ENCODE peak calls at places on chromosomes 1 and 21, in eight cellular contexts. R is IMR-90, V is mammary epithelial cell, D is GM23248, P is MM.1S, G is OCI-LY7, T is DND-41, O is fibroblast of lung. J is an unnamed sample.

GRCh38 chr1:201711811-201712210 is 117.1 kb upstream of the IPO9 start:
- DNase-seq in R (no peak), V (no peak), D (peak; percentile 80), P (no peak), G (no peak), T (no peak), O (peak; percentile 46), J (no peak)

GRCh38 chr1:236880209-236880608 is 85.1 kb downstream of the MTR start:
- DNase-seq in R (no peak), V (no peak), D (no peak), P (no peak), G (no peak), T (no peak), O (no peak), J (no peak)

GRCh38 chr1:197787056-197787455 is 11.8 kb upstream of the DENND1B start:
- DNase-seq in R (peak; percentile 81), V (peak; percentile 82), D (peak; percentile 87), P (no peak), G (no peak), T (no peak), O (peak; percentile 57), J (peak; percentile 64)

GRCh38 chr1:2414297-2414958 is 2.1 kb upstream of the PEX10 start:
- DNase-seq in R (peak; percentile 34), V (no peak), D (peak; percentile 74), P (peak; percentile 65), G (peak; percentile 83), T (peak; percentile 79), O (peak; percentile 35), J (peak; percentile 79)

GRCh38 chr1:25568834-25569598 is 25.6 kb downstream of the LDLRAP1 start:
- DNase-seq in R (peak; percentile 88), V (peak; percentile 83), D (peak; percentile 98), P (no peak), G (no peak), T (no peak), O (peak; percentile 89), J (peak; percentile 87)

GRCh38 chr1:228364706-228365213 is 41.9 kb downstream of the TRIM11 start:
- DNase-seq in R (no peak), V (no peak), D (no peak), P (no peak), G (no peak), T (no peak), O (no peak), J (no peak)

GRCh38 chr1:17156108-17156507 is 36.9 kb upstream of the PADI2 start:
- DNase-seq in R (peak; percentile 52), V (no peak), D (peak; percentile 14), P (peak; percentile 87), G (no peak), T (no peak), O (peak; percentile 44), J (no peak)

GRCh38 chr1:236795757-236796719 is 946 bp downstream of the MTR start:
- DNase-seq in R (peak; percentile 62), V (no peak), D (peak; percentile 83), P (peak; percentile 71), G (peak; percentile 8), T (no peak), O (peak; percentile 61), J (peak; percentile 11)

GRCh38 chr1:207923121-207923520 is 12.2 kb upstream of the CD34 start:
- DNase-seq in R (no peak), V (no peak), D (no peak), P (no peak), G (no peak), T (no peak), O (no peak), J (no peak)

GRCh38 chr1:50335914-50336313 is 87.3 kb downstream of the DMRTA2 start:
- DNase-seq in R (no peak), V (no peak), D (no peak), P (no peak), G (no peak), T (no peak), O (no peak), J (no peak)

GRCh38 chr21:43298546-43299440 is 128.1 kb downstream of the SIK1 start:
- DNase-seq in R (no peak), V (no peak), D (no peak), P (no peak), G (no peak), T (no peak), O (no peak), J (no peak)
- H3K4me2 ChIP-seq in R (no peak overlapping the region), V (no peak overlapping the region), D (no peak overlapping the region), P (no peak overlapping the region), G (no peak overlapping the region), T (no peak overlapping the region), O (no peak overlapping the region), J (no peak overlapping the region)

DNA sequence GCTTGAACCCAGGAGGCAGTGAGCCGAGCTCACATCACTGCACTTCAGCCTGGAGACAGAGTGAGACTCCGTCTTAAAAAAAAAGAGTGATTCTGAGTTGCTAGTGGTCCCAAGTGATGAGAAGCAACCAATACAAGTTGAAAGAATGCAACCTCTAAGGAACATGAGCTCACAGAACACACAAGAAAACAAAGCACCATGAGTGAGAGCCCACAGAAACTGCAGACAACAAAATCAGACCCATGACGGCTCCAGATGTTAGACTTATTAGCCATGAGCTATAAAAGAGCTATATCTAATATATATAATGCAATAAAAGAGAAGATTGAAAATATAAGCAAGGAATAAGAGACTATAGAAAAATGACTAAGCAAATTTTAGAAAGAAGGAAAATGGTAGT is 50.0 kb downstream of the MATN1 start:
- DNase-seq in R (no peak), V (no peak), D (no peak), P (no peak), G (no peak), T (no peak), O (no peak), J (no peak)
- H2AFZ ChIP-seq in R (no peak overlapping the region), V (no peak overlapping the region), D (no peak overlapping the region), P (no peak overlapping the region), G (no peak overlapping the region), T (no peak overlapping the region), O (no peak overlapping the region), J (no peak overlapping the region)

GRCh38 chr1:44327679-44328491 is 27.2 kb downstream of the ERI3 start:
- DNase-seq in R (peak; percentile 100), V (peak; percentile 100), D (peak; percentile 100), P (no peak), G (no peak), T (no peak), O (peak; percentile 100), J (peak; percentile 99)
- H3K4me3 ChIP-seq in R (no peak overlapping the region), V (no peak overlapping the region), D (peak overlapping the region; percentile 20), P (no peak overlapping the region), G (no peak overlapping the region), T (no peak overlapping the region), O (no peak overlapping the region), J (peak overlapping the region; percentile 23)

GRCh38 chr1:231508497-231508896 is 20.0 kb upstream of the TSNAX start:
- DNase-seq in R (peak; percentile 16), V (no peak), D (no peak), P (no peak), G (no peak), T (no peak), O (no peak), J (no peak)
- H3K4me2 ChIP-seq in R (peak overlapping the region; percentile 44), V (no peak overlapping the region), D (no peak overlapping the region), P (no peak overlapping the region), G (no peak overlapping the region), T (no peak overlapping the region), O (no peak overlapping the region), J (no peak overlapping the region)

GRCh38 chr1:204380293-204380831 is 20.6 kb upstream of the PLEKHA6 start:
- DNase-seq in R (no peak), V (peak; percentile 20), D (no peak), P (no peak), G (no peak), T (no peak), O (no peak), J (peak; percentile 79)

GRCh38 chr1:204382714-204383083 is 23.0 kb upstream of the PLEKHA6 start:
- DNase-seq in R (no peak), V (no peak), D (no peak), P (no peak), G (no peak), T (no peak), O (no peak), J (no peak)

GRCh38 chr1:204377800-204378608 is 18.3 kb upstream of the PLEKHA6 start:
- DNase-seq in R (no peak), V (peak; percentile 28), D (peak; percentile 51), P (peak; percentile 22), G (no peak), T (no peak), O (peak; percentile 21), J (peak; percentile 90)

GRCh38 chr1:204376919-204377799 is 17.4 kb upstream of the PLEKHA6 start:
- DNase-seq in R (no peak), V (no peak), D (no peak), P (no peak), G (no peak), T (no peak), O (no peak), J (peak; percentile 95)
- H2AFZ ChIP-seq in R (peak overlapping the region; percentile 89), V (peak overlapping the region; percentile 90), D (no peak overlapping the region), P (no peak overlapping the region), G (no peak overlapping the region), T (no peak overlapping the region), O (no peak overlapping the region), J (peak overlapping the region; percentile 73)

DNA sequence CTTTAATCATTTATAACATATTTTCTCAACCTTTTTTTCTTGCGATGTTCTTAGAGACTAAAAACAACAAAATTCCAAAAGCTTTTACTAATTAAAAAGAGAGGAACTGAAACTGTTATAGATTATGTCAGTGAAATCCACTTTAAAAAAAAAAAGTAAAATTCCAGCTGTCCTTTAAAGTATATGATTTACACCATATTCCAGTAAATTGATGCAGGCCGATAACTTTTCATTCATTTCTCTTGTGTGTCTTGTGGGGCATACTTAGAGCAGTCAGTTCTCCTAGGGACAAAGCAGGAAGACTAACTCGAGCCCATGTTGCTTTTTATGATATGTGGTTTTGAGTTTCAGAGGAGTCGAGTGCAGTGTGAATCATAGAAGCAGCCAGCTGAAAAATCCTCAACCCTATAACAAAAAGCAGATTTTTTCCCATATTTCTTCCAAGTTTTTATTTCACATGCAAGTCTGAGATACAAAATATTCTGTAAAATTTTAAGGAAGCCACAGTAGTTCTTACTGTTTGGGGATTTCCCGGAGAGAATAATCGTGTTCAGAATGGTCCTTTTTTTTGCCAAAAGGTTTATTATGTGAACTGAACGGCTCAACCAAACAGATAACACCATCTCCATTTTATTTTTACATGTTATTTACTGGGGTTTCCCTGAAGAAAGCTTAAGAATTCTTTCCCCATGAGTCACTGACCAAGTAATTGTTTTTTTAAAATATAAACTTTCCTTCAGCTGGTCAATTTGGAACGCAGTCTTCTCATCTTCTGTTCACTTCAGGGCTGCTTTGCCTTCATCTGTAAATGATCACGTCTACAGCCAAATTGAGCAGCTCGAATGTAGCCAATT is 77.0 kb upstream of the C1orf105 start:
- DNase-seq in R (peak; percentile 91), V (peak; percentile 61), D (peak; percentile 90), P (peak; percentile 10), G (no peak), T (no peak), O (peak; percentile 91), J (peak; percentile 85)
- H3K4me3 ChIP-seq in R (peak overlapping the region; percentile 31), V (no peak overlapping the region), D (peak overlapping the region; percentile 66), P (no peak overlapping the region), G (peak overlapping the region; percentile 15), T (no peak overlapping the region), O (no peak overlapping the region), J (peak overlapping the region; percentile 48)